ENCODE peak calls at places on chromosomes 12 and 14, in eight cellular contexts. K is NCI-H1417, I is NCI-H2029 treated with DMSO at 0.1 percent for 48 hours, B is transverse colon, Q is cardiac muscle cell, G is iris pigment epithelial cell, R is iPS DF 19.7, E is choroid plexus epithelial cell. U is an unnamed sample.

GRCh38 chr14:35879654-35880249 is 53.6 kb downstream of the BRMS1L start:
- DNase-seq in K (peak), I (peak), B (no peak), Q (peak), G (peak), R (no peak), E (peak), U (no peak)

GRCh38 chr14:102949062-102949800 is 26.8 kb downstream of the AMN start:
- DNase-seq in K (no peak), I (peak), B (peak), Q (no peak), G (peak), R (no peak), E (no peak), U (peak)

GRCh38 chr14:63960926-63961567 is 108.2 kb downstream of the SYNE2 start:
- DNase-seq in K (no peak), I (no peak), B (no peak), Q (peak), G (peak), R (no peak), E (peak), U (no peak)

GRCh38 chr14:98210045-98210678 is 1061.8 kb downstream of the BCL11B start:
- DNase-seq in K (no peak), I (no peak), B (no peak), Q (no peak), G (no peak), R (no peak), E (no peak), U (no peak)

GRCh38 chr12:122354958-122355641 is 67.4 kb downstream of the CLIP1 start:
- DNase-seq in K (no peak), I (no peak), B (no peak), Q (no peak), G (no peak), R (no peak), E (no peak), U (no peak)

GRCh38 chr14:20493634-20494033 is 11.7 kb upstream of the RNASE10 start:
- DNase-seq in K (no peak), I (no peak), B (no peak), Q (no peak), G (no peak), R (no peak), E (no peak), U (no peak)

GRCh38 chr12:11771895-11772502 is 122.5 kb downstream of the ETV6 start:
- DNase-seq in K (no peak), I (no peak), B (no peak), Q (peak), G (peak), R (no peak), E (peak), U (no peak)

GRCh38 chr14:39734306-39734705 is 302.1 kb upstream of the FBXO33 start:
- DNase-seq in K (no peak), I (no peak), B (no peak), Q (no peak), G (no peak), R (no peak), E (no peak), U (no peak)

GRCh38 chr12:32918890-32919791 is 22.6 kb upstream of the PKP2 start:
- DNase-seq in K (no peak), I (peak), B (no peak), Q (peak), G (peak), R (no peak), E (peak), U (no peak)

GRCh38 chr14:58133739-58134138 is 18.3 kb downstream of the ARMH4 start:
- DNase-seq in K (no peak), I (no peak), B (no peak), Q (peak), G (peak), R (no peak), E (peak), U (no peak)

GRCh38 chr12:68451261-68452091 is 119.3 kb upstream of the MDM1 start:
- DNase-seq in K (no peak), I (no peak), B (peak), Q (peak), G (peak), R (no peak), E (peak), U (peak)

GRCh38 chr12:65556676-65557424 is 267.4 kb upstream of the HMGA2 start:
- DNase-seq in K (peak), I (peak), B (peak), Q (peak), G (peak), R (peak), E (peak), U (peak)

GRCh38 chr12:25424186-25424854 is 128.8 kb downstream of the LMNTD1 start:
- DNase-seq in K (no peak), I (no peak), B (no peak), Q (no peak), G (no peak), R (no peak), E (no peak), U (no peak)

GRCh38 chr12:90938451-90938850 is 16.5 kb downstream of the CCER1 start:
- DNase-seq in K (no peak), I (no peak), B (no peak), Q (peak), G (peak), R (no peak), E (peak), U (no peak)

GRCh38 chr12:96906498-96906848 is 584 bp upstream of the NEDD1 start:
- DNase-seq in K (peak), I (no peak), B (no peak), Q (no peak), G (no peak), R (no peak), E (no peak), U (no peak)

GRCh38 chr12:42588308-42588836 is 1.2 kb downstream of the PRICKLE1 start:
- DNase-seq in K (no peak), I (no peak), B (no peak), Q (peak), G (no peak), R (no peak), E (peak), U (no peak)